ENCODE peak calls at places on chromosomes 5 and 9, in seven cellular contexts. Z is fibroblast of lung; O is choroid plexus epithelial cell; I is endodermal cell; A is upper lobe of right lung; S is CD8-positive, alpha-beta T cell; B is mesothelial cell of epicardium. T is an unnamed sample.

GRCh38 chr5:113020461-113021273 is 44.1 kb downstream of the DCP2 start:
- DNase-seq in Z (peak), B (no peak), O (peak), A (no peak), S (no peak), I (no peak), T (no peak)

GRCh38 chr5:121182788-121183490 is 668.7 kb upstream of the FTMT start:
- DNase-seq in B (no peak), S (no peak), A (no peak), Z (peak), I (no peak), O (no peak), T (no peak)

GRCh38 chr9:86638109-86638508 is 283.9 kb upstream of the TUT7 start:
- DNase-seq in I (no peak), B (no peak), S (no peak), Z (no peak), A (no peak), O (no peak), T (no peak)

GRCh38 chr5:127838661-127839060 is 135.5 kb downstream of the CCDC192 start:
- DNase-seq in O (peak), A (no peak), Z (peak), B (no peak), S (no peak), I (peak), T (no peak)

GRCh38 chr9:110444911-110445310 is 107.2 kb upstream of the TXNDC8 start:
- DNase-seq in O (peak), B (no peak), I (no peak), A (no peak), S (no peak), Z (peak), T (no peak)

GRCh38 chr5:75091597-75091996 is 39.2 kb upstream of the GCNT4 start:
- DNase-seq in Z (no peak), A (no peak), I (no peak), S (no peak), O (peak), B (no peak), T (no peak)

GRCh38 chr5:126852104-126852531 is 75.2 kb downstream of the LMNB1 start:
- DNase-seq in S (no peak), O (peak), I (no peak), A (no peak), B (no peak), Z (no peak), T (no peak)

GRCh38 chr5:93875693-93876092 is 134.3 kb upstream of the POU5F2 start:
- DNase-seq in S (no peak), B (no peak), O (peak), I (no peak), Z (no peak), A (no peak), T (no peak)

GRCh38 chr9:136205707-136205992 is 722 bp upstream of the LHX3 start:
- DNase-seq in B (no peak), A (no peak), O (no peak), I (no peak), S (no peak), Z (no peak), T (no peak)

GRCh38 chr9:125585503-125586172 is 121.4 kb downstream of the MAPKAP1 start:
- DNase-seq in B (no peak), I (no peak), O (no peak), S (no peak), A (no peak), Z (no peak), T (no peak)

GRCh38 chr5:123131805-123132204 is 42.8 kb downstream of the PRDM6 start:
- DNase-seq in I (no peak), Z (no peak), O (no peak), A (no peak), B (no peak), S (no peak), T (no peak)
- TF ChIP-seq CTCF in I (no peak), Z (no peak), O (no peak), A (no peak), B (no peak), S (no peak), T (no peak)

DNA sequence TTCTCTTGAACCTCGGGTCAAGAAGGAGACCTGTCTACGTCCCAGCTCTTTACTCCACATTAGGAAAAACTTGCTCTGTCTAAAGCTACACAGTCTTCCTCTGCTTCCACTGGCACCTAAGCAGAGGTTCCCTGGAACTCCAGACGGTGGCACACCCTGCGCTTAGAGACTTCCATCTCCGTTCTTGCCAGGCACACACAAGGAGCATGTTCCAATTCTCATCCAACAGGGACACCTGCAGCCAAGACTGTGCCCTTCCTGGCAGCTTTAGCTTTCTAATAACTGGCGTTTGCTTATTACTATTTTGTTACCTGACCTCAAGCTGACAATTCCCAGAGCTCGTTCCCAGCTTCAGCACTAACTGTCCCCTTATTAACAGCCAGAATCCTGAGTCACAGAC is 16.0 kb downstream of the CAPSL start:
- DNase-seq in I (no peak), B (no peak), O (no peak), Z (no peak), S (no peak), A (no peak), T (no peak)
- TF ChIP-seq CTCF in I (no peak), B (no peak), O (no peak), Z (no peak), S (no peak), A (no peak), T (no peak)

DNA sequence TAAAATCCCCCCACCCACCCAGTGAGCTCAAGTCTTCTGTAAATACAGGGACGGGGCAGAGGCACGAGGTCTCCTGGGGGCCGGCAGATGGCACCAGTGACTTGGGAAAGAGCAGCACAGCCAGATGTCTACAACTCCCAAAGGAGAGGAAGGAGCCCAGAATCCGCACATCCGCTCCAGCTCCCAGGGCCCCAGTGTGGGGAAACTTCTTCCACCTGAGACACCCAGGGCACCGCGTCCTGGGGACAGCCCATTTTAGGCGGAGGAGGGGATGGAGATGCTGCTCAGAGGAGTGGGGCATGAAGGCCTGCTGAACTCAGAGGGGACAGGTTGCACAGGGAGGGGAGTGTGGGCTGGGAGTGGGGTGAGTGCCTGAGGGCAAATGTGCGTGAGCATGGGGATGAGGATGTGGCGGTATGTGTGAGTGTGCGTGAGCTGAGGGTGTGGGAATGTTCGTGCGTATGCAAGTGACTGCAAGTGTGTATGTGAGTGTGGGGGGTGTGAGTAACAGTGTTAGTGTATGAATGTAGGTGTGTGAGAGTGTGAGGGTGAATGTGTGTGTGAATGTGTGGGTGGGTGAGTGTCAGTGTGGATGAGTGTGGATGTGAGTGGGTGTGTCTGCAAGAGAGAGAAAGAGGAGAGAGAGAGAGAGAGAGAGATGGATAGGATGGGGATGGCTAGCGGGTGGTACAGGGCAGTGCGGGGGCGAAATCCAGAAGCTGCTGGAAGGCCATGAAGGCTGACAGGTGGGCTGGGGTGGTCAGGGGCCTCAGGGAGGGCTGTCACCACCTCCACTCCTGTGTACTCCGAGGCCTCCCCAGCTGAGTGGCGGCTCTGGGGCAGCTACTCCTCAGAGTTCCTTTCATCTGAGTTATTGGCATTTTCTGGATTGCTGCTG is 63.5 kb downstream of the DUSP1 start:
- DNase-seq in I (peak), Z (peak), B (no peak), A (peak), S (no peak), O (peak), T (no peak)
- TF ChIP-seq CTCF in I (peak), Z (peak), B (no peak), A (peak), S (no peak), O (peak), T (peak)

GRCh38 chr9:111828193-111828592 is 33.5 kb upstream of the SHOC1 start:
- DNase-seq in B (no peak), S (no peak), A (no peak), O (peak), I (no peak), Z (peak), T (no peak)
- TF ChIP-seq CTCF in B (no peak), S (no peak), A (no peak), O (peak), I (no peak), Z (peak), T (no peak)

DNA sequence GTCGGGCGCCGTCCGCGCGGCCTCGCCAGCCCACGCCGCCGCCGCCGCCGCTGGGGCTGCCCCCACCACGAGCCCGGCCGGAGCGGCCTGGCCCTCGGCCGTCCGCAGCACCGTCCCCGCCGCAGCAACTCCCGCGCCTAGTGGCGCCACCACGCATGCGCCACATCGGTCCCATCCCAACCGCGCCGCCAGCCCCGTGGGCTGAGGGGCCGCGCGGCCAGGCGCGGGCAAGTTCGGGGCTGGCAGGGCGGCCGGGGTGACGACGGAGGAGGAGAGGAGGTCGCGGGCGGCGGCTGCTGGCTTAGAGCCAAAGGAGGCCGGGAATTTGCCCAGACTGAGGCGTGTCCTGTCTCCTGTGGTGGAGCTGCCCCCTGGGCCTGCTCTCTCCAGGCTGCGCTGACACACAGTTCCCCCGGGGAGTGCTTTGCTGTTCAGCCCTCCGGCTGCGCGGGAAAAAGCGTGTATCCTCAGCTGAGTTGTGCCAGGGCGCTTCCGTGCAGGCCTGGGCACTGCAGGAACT is at the start of gene TUSC1:
- DNase-seq in B (no peak), Z (peak), I (peak), O (peak), A (peak), S (no peak), T (no peak)
- TF ChIP-seq CTCF in B (no peak), Z (peak), I (no peak), O (no peak), A (no peak), S (no peak), T (no peak)

GRCh38 chr9:16601991-16602390 is 268.5 kb downstream of the BNC2 start:
- DNase-seq in Z (no peak), I (no peak), B (no peak), A (no peak), S (no peak), O (no peak), T (no peak)
- TF ChIP-seq CTCF in Z (no peak), I (no peak), B (no peak), A (no peak), S (no peak), O (no peak), T (no peak)

DNA sequence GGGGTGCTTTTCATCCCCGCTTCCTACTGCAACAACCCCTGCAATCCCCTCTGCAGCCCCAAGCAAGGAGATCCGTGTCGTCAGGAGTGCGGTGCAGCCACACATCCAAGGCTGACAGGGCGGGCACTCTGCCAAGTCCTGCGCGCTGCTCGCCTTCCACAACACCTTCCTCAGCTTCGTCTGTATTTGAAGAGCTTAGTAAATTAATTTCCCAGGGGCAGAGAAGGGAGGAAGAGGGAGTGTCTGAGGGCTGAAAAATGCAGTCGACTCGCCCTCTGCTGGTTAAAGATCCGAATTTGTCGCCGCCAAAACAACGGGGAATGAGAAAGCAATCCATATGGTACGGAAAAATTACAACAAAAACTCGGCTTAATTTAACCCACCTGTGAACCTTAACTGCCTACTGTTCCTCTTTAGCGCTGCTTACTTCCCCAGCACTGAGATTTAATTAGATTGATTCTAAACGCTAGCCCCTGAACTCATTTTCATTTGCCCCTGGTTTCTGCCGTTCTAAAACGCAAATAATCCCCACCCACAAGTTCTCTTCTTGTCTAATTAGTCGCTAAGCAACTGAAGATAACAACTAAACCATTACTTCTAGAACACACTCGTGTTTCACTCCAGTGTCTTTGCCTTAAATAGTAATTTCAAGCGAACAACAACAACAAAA is 10.9 kb upstream of the PCDHB1 start:
- DNase-seq in I (peak), S (no peak), A (peak), O (peak), B (peak), Z (no peak), T (peak)
- TF ChIP-seq CTCF in I (peak), S (no peak), A (peak), O (no peak), B (peak), Z (no peak), T (peak)

DNA sequence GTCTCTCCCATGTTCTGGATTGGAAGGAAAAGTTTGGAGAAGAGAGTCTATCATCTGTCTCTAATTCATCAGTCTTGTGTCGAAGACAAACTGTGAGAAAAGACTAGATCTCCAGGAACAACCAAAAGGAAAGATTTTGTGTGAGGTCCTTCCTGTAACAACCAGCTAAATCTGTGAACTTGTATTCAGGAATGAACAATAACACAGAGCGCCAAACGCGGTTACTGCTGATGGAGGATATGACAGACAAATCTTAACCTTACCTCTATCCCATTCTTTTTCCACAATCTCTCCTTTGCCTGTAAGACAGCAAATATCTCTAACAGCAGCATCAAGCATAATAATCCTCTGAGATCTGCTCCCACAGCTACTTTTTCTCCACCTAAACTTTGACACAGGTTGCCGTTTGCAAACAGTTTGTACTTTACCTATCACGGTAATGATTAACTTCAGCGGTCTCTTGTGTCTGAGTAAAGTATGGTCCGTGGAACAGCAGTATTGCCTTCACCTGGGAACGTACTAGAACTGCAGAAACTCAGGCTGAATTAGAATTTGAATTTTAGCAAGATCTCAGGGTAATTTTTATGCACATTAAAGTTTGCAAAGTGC is 387.6 kb downstream of the ELAVL2 start:
- DNase-seq in B (no peak), O (no peak), I (no peak), A (no peak), S (no peak), Z (no peak), T (no peak)
- TF ChIP-seq CTCF in B (no peak), O (no peak), I (no peak), A (no peak), S (no peak), Z (no peak), T (no peak)

GRCh38 chr5:125227333-125228075 is 481.1 kb upstream of the ZNF608 start:
- DNase-seq in B (no peak), O (peak), Z (peak), S (no peak), I (peak), A (no peak), T (no peak)
- TF ChIP-seq CTCF in B (peak), O (peak), Z (peak), S (no peak), I (peak), A (no peak), T (peak)

T was measured in type B pancreatic cell.